ENCODE peak calls at places on chromosome 11, in nine cellular contexts. N, C, J, M, O, P, Z, F and T are unnamed samples.

GRCh38 chr11:47415949-47416472 is 7.6 kb downstream of the SLC39A13 start:
- DNase-seq in P (no peak), J (no peak), F (no peak), Z (no peak), C (peak; percentile 83), O (no peak), M (no peak), N (peak; percentile 89), T (no peak)

GRCh38 chr11:7512525-7513209 is 1.1 kb upstream of the PPFIBP2 start:
- DNase-seq in M (peak; percentile 22), O (no peak), Z (no peak), N (no peak), P (no peak), C (no peak), F (peak; percentile 75), J (peak; percentile 43), T (peak; percentile 41)

GRCh38 chr11:67522338-67522737 is 908 bp downstream of the CABP2 start:
- DNase-seq in O (no peak), N (no peak), F (no peak), P (no peak), J (no peak), Z (no peak), M (no peak), C (no peak), T (no peak)

GRCh38 chr11:68441466-68442230 is 18.9 kb upstream of the PPP6R3 start:
- DNase-seq in P (no peak), J (no peak), M (no peak), C (no peak), Z (no peak), N (peak; percentile 36), F (no peak), O (no peak), T (peak; percentile 78)

GRCh38 chr11:96339704-96340554 is 3.1 kb downstream of the MAML2 start:
- DNase-seq in M (no peak), Z (no peak), P (no peak), J (peak; percentile 41), C (no peak), O (no peak), N (no peak), F (no peak), T (no peak)

GRCh38 chr11:57116654-57117053 is 65.1 kb upstream of the LRRC55 start:
- DNase-seq in C (peak; percentile 41), P (peak; percentile 41), Z (no peak), N (peak; percentile 67), O (no peak), J (no peak), M (no peak), F (peak; percentile 35), T (peak; percentile 63)

GRCh38 chr11:122215244-122215992 is 99.4 kb upstream of the BLID start:
- DNase-seq in Z (no peak), N (peak; percentile 98), M (peak; percentile 11), P (peak; percentile 66), J (peak; percentile 79), F (peak; percentile 78), C (peak; percentile 66), O (peak; percentile 1), T (peak; percentile 70)

GRCh38 chr11:45885274-45885920 is at the start of gene MAPK8IP1:
- DNase-seq in M (peak; percentile 52), N (no peak), O (peak; percentile 29), C (peak; percentile 4), P (peak; percentile 88), J (peak; percentile 45), Z (peak; percentile 9), F (peak; percentile 80), T (peak; percentile 40)

GRCh38 chr11:118792642-118793124 is 1.7 kb upstream of the DDX6 start:
- DNase-seq in N (peak; percentile 89), M (peak; percentile 64), Z (peak; percentile 13), C (peak; percentile 86), P (peak; percentile 85), J (peak; percentile 55), F (peak; percentile 86), O (peak; percentile 55), T (peak; percentile 92)

GRCh38 chr11:68354181-68354872 is 41.9 kb downstream of the LRP5 start:
- DNase-seq in C (peak; percentile 12), P (no peak), M (no peak), F (no peak), O (no peak), N (peak; percentile 81), Z (no peak), J (no peak), T (peak; percentile 5)

GRCh38 chr11:94597896-94598295 is 30.7 kb downstream of the PIWIL4 start:
- DNase-seq in Z (no peak), C (peak; percentile 18), P (peak; percentile 21), N (no peak), M (no peak), O (no peak), F (no peak), J (no peak), T (peak; percentile 70)

GRCh38 chr11:16883179-16883578 is 131.0 kb downstream of the PLEKHA7 start:
- DNase-seq in F (peak; percentile 39), Z (no peak), O (no peak), J (no peak), M (no peak), C (no peak), P (no peak), N (no peak), T (peak; percentile 63)

GRCh38 chr11:114196994-114197702 is 99.1 kb upstream of the NNMT start:
- DNase-seq in C (no peak), P (no peak), N (no peak), F (no peak), J (peak; percentile 62), O (no peak), Z (no peak), M (no peak), T (no peak)

GRCh38 chr11:36033082-36033751 is 89.4 kb downstream of the LDLRAD3 start:
- DNase-seq in J (no peak), O (no peak), Z (no peak), F (no peak), P (no peak), N (no peak), C (no peak), M (no peak), T (no peak)

GRCh38 chr11:23124249-23124648 is 264.0 kb upstream of the CCDC179 start:
- DNase-seq in O (no peak), F (no peak), Z (no peak), P (no peak), N (no peak), M (no peak), C (no peak), J (no peak), T (no peak)

GRCh38 chr11:128422576-128423370 is 164.6 kb downstream of the ETS1 start:
- DNase-seq in F (no peak), P (no peak), Z (peak; percentile 73), M (peak; percentile 87), O (peak; percentile 87), J (no peak), C (no peak), N (no peak), T (no peak)